ENCODE peak calls at places on chromosomes 11 and 22, in six cellular contexts. M is NCI-H510A, O is AG10803, U is nephron progenitor cell, I is HTR-8/SVneo, F is choroid plexus epithelial cell. G is an unnamed sample.
A peak's percentile ranks its signal among the peaks of the same experiment; 100 is the strongest.

GRCh38 chr11:74611369-74611861 is 19.0 kb downstream of the POLD3 start:
- DNase-seq in M (peak; percentile 17), O (peak; percentile 95), U (no peak), I (no peak), F (peak; percentile 89), G (no peak)

GRCh38 chr11:43644626-43645299 is 35.8 kb upstream of the HSD17B12 start:
- DNase-seq in M (no peak), O (peak; percentile 38), U (no peak), I (no peak), F (peak; percentile 56), G (no peak)

GRCh38 chr11:69293819-69294505 is at the start of gene MYEOV:
- DNase-seq in M (no peak), O (peak; percentile 31), U (peak; percentile 60), I (no peak), F (peak; percentile 51), G (no peak)

GRCh38 chr11:134032501-134033091 is 36.3 kb upstream of the JAM3 start:
- DNase-seq in M (no peak), O (peak; percentile 35), U (no peak), I (no peak), F (no peak), G (no peak)

GRCh38 chr22:40036591-40037225 is 42.0 kb downstream of the FAM83F start:
- DNase-seq in M (peak; percentile 7), O (peak; percentile 77), U (peak; percentile 73), I (peak; percentile 78), F (peak; percentile 88), G (peak; percentile 47)

GRCh38 chr22:32050678-32051515 is 7.8 kb downstream of the SLC5A1 start:
- DNase-seq in M (peak; percentile 42), O (peak; percentile 87), U (peak; percentile 8), I (peak; percentile 72), F (peak; percentile 93), G (peak; percentile 11)

GRCh38 chr11:93291146-93291545 is 39.4 kb upstream of the DEUP1 start:
- DNase-seq in M (no peak), O (no peak), U (no peak), I (no peak), F (no peak), G (no peak)

GRCh38 chr22:17471901-17472566 is 91.3 kb upstream of the SLC25A18 start:
- DNase-seq in M (no peak), O (no peak), U (no peak), I (no peak), F (peak; percentile 15), G (no peak)

GRCh38 chr11:63829823-63830489 is 9.0 kb upstream of the MARK2 start:
- DNase-seq in M (no peak), O (no peak), U (peak; percentile 39), I (peak; percentile 54), F (peak; percentile 52), G (peak; percentile 29)

GRCh38 chr22:27391092-27391770 is 410.3 kb downstream of the MN1 start:
- DNase-seq in M (no peak), O (no peak), U (peak; percentile 22), I (no peak), F (peak; percentile 62), G (no peak)

GRCh38 chr22:49046546-49047305 is 780.9 kb downstream of the BRD1 start:
- DNase-seq in M (peak; percentile 51), O (no peak), U (peak; percentile 84), I (no peak), F (no peak), G (peak; percentile 49)

GRCh38 chr11:23502821-23503220 is 642.5 kb upstream of the CCDC179 start:
- DNase-seq in M (no peak), O (no peak), U (no peak), I (no peak), F (peak; percentile 30), G (no peak)

GRCh38 chr11:19919050-19919561 is 206.5 kb downstream of the NAV2 start:
- DNase-seq in M (no peak), O (peak; percentile 97), U (no peak), I (peak; percentile 67), F (peak; percentile 94), G (no peak)

GRCh38 chr11:25970726-25971508 is 361.0 kb upstream of the ANO3 start:
- DNase-seq in M (no peak), O (no peak), U (no peak), I (no peak), F (peak; percentile 7), G (no peak)

GRCh38 chr11:112968988-112969714 is 7.9 kb downstream of the NCAM1 start:
- DNase-seq in M (no peak), O (peak; percentile 66), U (no peak), I (no peak), F (peak; percentile 61), G (no peak)

GRCh38 chr11:2803186-2804057 is 82.2 kb downstream of the CDKN1C start:
- DNase-seq in M (no peak), O (no peak), U (no peak), I (no peak), F (no peak), G (no peak)

GRCh38 chr22:36737776-36738175 is 34.2 kb upstream of the CACNG2 start:
- DNase-seq in M (no peak), O (no peak), U (no peak), I (no peak), F (no peak), G (no peak)

GRCh38 chr11:68035266-68035876 is 3.5 kb upstream of the TCIRG1 start:
- DNase-seq in M (no peak), O (no peak), U (no peak), I (no peak), F (no peak), G (no peak)

GRCh38 chr11:86958259-86958658 is 3.1 kb upstream of the FZD4 start:
- DNase-seq in M (no peak), O (no peak), U (no peak), I (no peak), F (no peak), G (no peak)

GRCh38 chr11:40280161-40281054 is 1179.0 kb downstream of the LRRC4C start:
- DNase-seq in M (no peak), O (no peak), U (no peak), I (no peak), F (no peak), G (no peak)

GRCh38 chr22:37186228-37186996 is 1.6 kb downstream of the C1QTNF6 start:
- DNase-seq in M (no peak), O (peak; percentile 82), U (no peak), I (no peak), F (peak; percentile 96), G (peak; percentile 45)

GRCh38 chr11:123587044-123587443 is 67.4 kb downstream of the SCN3B start:
- DNase-seq in M (no peak), O (peak; percentile 18), U (no peak), I (peak; percentile 20), F (no peak), G (no peak)